ENCODE peak calls at places on chromosomes 1 and 21, in four cellular contexts. K is T-helper 2 cell; I is activated CD8-positive, alpha-beta memory T cell treated with anti-CD3 and anti-CD28 coated beads for 48 hours; M is stimulated activated CD8-positive, alpha-beta memory T cell treated with anti-CD3 and anti-CD28 coated beads, Interleukin-15, amount 100 ng/mL, for 4 hours. H is an unnamed sample.

GRCh38 chr21:39000496-39000895 is 182.8 kb downstream of the PSMG1 start:
- DNase-seq in K (no peak), I (no peak), M (no peak), H (no peak)

GRCh38 chr1:95117207-95118018 is at the start of gene TLCD4:
- DNase-seq in K (peak; percentile 25), I (no peak), M (peak; percentile 13), H (peak; percentile 41)

GRCh38 chr1:40353081-40353480 is 20.4 kb upstream of the SMAP2 start:
- DNase-seq in K (no peak), I (no peak), M (no peak), H (no peak)

GRCh38 chr1:155646307-155646706 is 36.3 kb downstream of the MSTO1 start:
- DNase-seq in K (no peak), I (no peak), M (no peak), H (no peak)

GRCh38 chr1:221104596-221104995 is 225.4 kb downstream of the HLX start:
- DNase-seq in K (no peak), I (no peak), M (no peak), H (no peak)

GRCh38 chr21:27649323-27649722 is 682.4 kb upstream of the ADAMTS5 start:
- DNase-seq in K (no peak), I (no peak), M (no peak), H (no peak)

GRCh38 chr21:41526478-41527087 is 18.6 kb upstream of the TMPRSS2 start:
- DNase-seq in K (no peak), I (no peak), M (no peak), H (no peak)

GRCh38 chr1:24920155-24920925 is 9.7 kb downstream of the RUNX3 start:
- DNase-seq in K (peak; percentile 54), I (no peak), M (no peak), H (no peak)

GRCh38 chr1:208917281-208917680 is 666.2 kb upstream of the CAMK1G start:
- DNase-seq in K (no peak), I (no peak), M (no peak), H (no peak)

GRCh38 chr21:44558695-44559094 is at the start of gene KRTAP10-3:
- DNase-seq in K (no peak), I (no peak), M (no peak), H (no peak)

GRCh38 chr1:230770317-230770716 is 23.1 kb downstream of the CAPN9 start:
- DNase-seq in K (no peak), I (no peak), M (no peak), H (no peak)

GRCh38 chr1:20896824-20897223 is 109.7 kb upstream of the HP1BP3 start:
- DNase-seq in K (no peak), I (no peak), M (no peak), H (no peak)

GRCh38 chr1:14366361-14367018 is 232.0 kb upstream of the KAZN start:
- DNase-seq in K (no peak), I (no peak), M (no peak), H (no peak)

GRCh38 chr1:153428073-153428638 is 11.8 kb downstream of the S100A7A start:
- DNase-seq in K (no peak), I (no peak), M (no peak), H (no peak)

GRCh38 chr1:31579374-31579773 is 3.1 kb downstream of the TINAGL1 start:
- DNase-seq in K (no peak), I (no peak), M (no peak), H (no peak)

GRCh38 chr1:15825800-15826199 is 18.4 kb upstream of the UQCRHL start:
- DNase-seq in K (no peak), I (no peak), M (no peak), H (no peak)

GRCh38 chr1:58500036-58500435 is 46.5 kb downstream of the OMA1 start:
- DNase-seq in K (no peak), I (no peak), M (no peak), H (no peak)

GRCh38 chr1:51504806-51505525 is 14.1 kb downstream of the EPS15 start:
- DNase-seq in K (no peak), I (no peak), M (no peak), H (no peak)

GRCh38 chr1:93617670-93618488 is 63.8 kb downstream of the BCAR3 start:
- DNase-seq in K (no peak), I (no peak), M (no peak), H (no peak)

GRCh38 chr1:6251681-6252373 is 7.8 kb downstream of the HES3 start:
- DNase-seq in K (no peak), I (no peak), M (no peak), H (no peak)

GRCh38 chr21:35475768-35476167 is 426.7 kb upstream of the RUNX1 start:
- DNase-seq in K (no peak), I (no peak), M (no peak), H (no peak)

GRCh38 chr1:50531601-50532000 is 108.4 kb upstream of the DMRTA2 start:
- DNase-seq in K (no peak), I (no peak), M (no peak), H (no peak)

GRCh38 chr1:168920456-168921094 is 185.9 kb upstream of the ATP1B1 start:
- DNase-seq in K (no peak), I (no peak), M (no peak), H (no peak)

GRCh38 chr1:67359592-67359991 is 51.9 kb downstream of the IL12RB2 start:
- DNase-seq in K (no peak), I (no peak), M (no peak), H (no peak)

GRCh38 chr1:18085387-18086074 is 22.1 kb upstream of the IGSF21 start:
- DNase-seq in K (no peak), I (no peak), M (no peak), H (no peak)

GRCh38 chr1:33301273-33301984 is 19.5 kb downstream of the A3GALT2 start:
- DNase-seq in K (no peak), I (no peak), M (no peak), H (no peak)

GRCh38 chr21:44639331-44639655 is 2.1 kb downstream of the KRTAP10-10 start:
- DNase-seq in K (no peak), I (no peak), M (no peak), H (no peak)

GRCh38 chr1:64042331-64043100 is 160.9 kb upstream of the UBE2U start:
- DNase-seq in K (no peak), I (no peak), M (no peak), H (no peak)